ENCODE peak calls at places on chromosomes 7 and 10, in four cellular contexts. N is activated CD4-positive, alpha-beta T cell treated with anti-CD3 and anti-CD28 coated beads, Interleukin-2, amount 10 ng/mL, durations not matched to agents 7 days and 5 days; O is stimulated activated CD4-positive, alpha-beta T cell treated with anti-CD3 and anti-CD28 coated beads, Interleukin-12 subunit alpha, Interleukin-12 subunit beta, amount 100 ng/mL, for 4 hours; B is LNCaP clone FGC. V is an unnamed sample.

GRCh38 chr10:1374901-1375804 is 319.0 kb downstream of the WDR37 start:
- DNase-seq in O (no peak), B (no peak), N (no peak), V (no peak)

GRCh38 chr7:2480071-2480410 is 3.8 kb upstream of the GRIFIN start:
- DNase-seq in B (no peak), O (no peak), N (no peak), V (no peak)

GRCh38 chr7:77575187-77575586 is 38.1 kb downstream of the PTPN12 start:
- DNase-seq in O (no peak), B (no peak), N (no peak), V (no peak)

GRCh38 chr10:50501899-50502556 is 121.7 kb downstream of the SGMS1 start:
- DNase-seq in N (no peak), B (peak), O (no peak), V (no peak)

GRCh38 chr7:112272921-112273561 is 66.5 kb downstream of the ZNF277 start:
- DNase-seq in O (no peak), B (no peak), N (no peak), V (no peak)

GRCh38 chr7:79063019-79063698 is 390.3 kb downstream of the MAGI2 start:
- DNase-seq in N (no peak), O (no peak), B (no peak), V (no peak)

GRCh38 chr7:12685550-12685949 is 1.9 kb upstream of the ARL4A start:
- DNase-seq in B (peak), N (peak), O (no peak), V (no peak)

GRCh38 chr7:27661776-27662489 is 750 bp downstream of the HIBADH start:
- DNase-seq in N (no peak), O (no peak), B (no peak), V (peak)

GRCh38 chr10:129922598-129923123 is 41.4 kb downstream of the EBF3 start:
- DNase-seq in O (no peak), N (no peak), B (no peak), V (no peak)

GRCh38 chr10:124700293-124701037 is 43.7 kb downstream of the FAM53B start:
- DNase-seq in B (no peak), N (no peak), O (no peak), V (no peak)

GRCh38 chr7:131774419-131775220 is 218.2 kb upstream of the PODXL start:
- DNase-seq in B (no peak), O (no peak), N (no peak), V (no peak)

GRCh38 chr10:11294831-11295230 is 277.2 kb downstream of the CELF2 start:
- DNase-seq in O (no peak), B (no peak), N (no peak), V (no peak)